ENCODE peak calls at places on chromosomes 2 and 18, in four cellular contexts. One of them, this sample, is unnamed.

GRCh38 chr2:232389327-232389726 is 10.8 kb downstream of the ALPP start:
- DNase-seq in central memory CD4-positive, alpha-beta T cell: no peak
- DNase-seq in Calu3: no peak
- DNase-seq in DMS153: no peak
- DNase-seq in this sample: no peak

GRCh38 chr2:232713505-232713904 is 16.4 kb downstream of the GIGYF2 start:
- DNase-seq in DMS153: no peak
- DNase-seq in central memory CD4-positive, alpha-beta T cell: no peak
- DNase-seq in Calu3: no peak
- DNase-seq in this sample: no peak

GRCh38 chr2:11370377-11371098 is 26.1 kb upstream of the ROCK2 start:
- DNase-seq in DMS153: peak; percentile 73
- DNase-seq in Calu3: peak; percentile 73
- DNase-seq in central memory CD4-positive, alpha-beta T cell: no peak
- DNase-seq in this sample: no peak

GRCh38 chr2:69539549-69539908 is 102.3 kb upstream of the NFU1 start:
- DNase-seq in central memory CD4-positive, alpha-beta T cell: no peak
- DNase-seq in DMS153: no peak
- DNase-seq in Calu3: no peak
- DNase-seq in this sample: no peak

GRCh38 chr2:30110773-30111172 is 36.0 kb upstream of the YPEL5 start:
- DNase-seq in central memory CD4-positive, alpha-beta T cell: no peak
- DNase-seq in DMS153: no peak
- DNase-seq in Calu3: no peak
- DNase-seq in this sample: no peak

GRCh38 chr2:20563833-20564232 is 87.1 kb downstream of the HS1BP3 start:
- DNase-seq in central memory CD4-positive, alpha-beta T cell: no peak
- DNase-seq in Calu3: no peak
- DNase-seq in DMS153: no peak
- DNase-seq in this sample: no peak

GRCh38 chr2:10339647-10340592 is 37.2 kb downstream of the HPCAL1 start:
- DNase-seq in central memory CD4-positive, alpha-beta T cell: no peak
- DNase-seq in DMS153: no peak
- DNase-seq in Calu3: no peak
- DNase-seq in this sample: no peak

GRCh38 chr2:40304340-40304739 is 147.6 kb downstream of the SLC8A1 start:
- DNase-seq in DMS153: no peak
- DNase-seq in central memory CD4-positive, alpha-beta T cell: no peak
- DNase-seq in Calu3: no peak
- DNase-seq in this sample: no peak

GRCh38 chr2:239035361-239035814 is 187.5 kb downstream of the TWIST2 start:
- DNase-seq in DMS153: peak; percentile 3
- DNase-seq in Calu3: peak; percentile 78
- DNase-seq in central memory CD4-positive, alpha-beta T cell: peak; percentile 36
- DNase-seq in this sample: peak; percentile 39

GRCh38 chr2:67686254-67686653 is 289.1 kb downstream of the ETAA1 start:
- DNase-seq in Calu3: no peak
- DNase-seq in central memory CD4-positive, alpha-beta T cell: no peak
- DNase-seq in DMS153: no peak
- DNase-seq in this sample: no peak

GRCh38 chr2:227194219-227194618 is 29.8 kb downstream of the COL4A3 start:
- DNase-seq in Calu3: no peak
- DNase-seq in DMS153: no peak
- DNase-seq in central memory CD4-positive, alpha-beta T cell: no peak
- DNase-seq in this sample: no peak

GRCh38 chr18:41938445-41938844 is 16.6 kb upstream of the PIK3C3 start:
- DNase-seq in DMS153: no peak
- DNase-seq in central memory CD4-positive, alpha-beta T cell: no peak
- DNase-seq in Calu3: no peak
- DNase-seq in this sample: no peak

GRCh38 chr18:33022370-33022769 is 249.5 kb upstream of the KLHL14 start:
- DNase-seq in central memory CD4-positive, alpha-beta T cell: no peak
- DNase-seq in Calu3: no peak
- DNase-seq in DMS153: no peak
- DNase-seq in this sample: no peak

GRCh38 chr2:203498161-203498560 is 36.9 kb downstream of the RAPH1 start:
- DNase-seq in central memory CD4-positive, alpha-beta T cell: no peak
- DNase-seq in DMS153: no peak
- DNase-seq in Calu3: no peak
- DNase-seq in this sample: no peak

GRCh38 chr2:128536925-128537620 is 218.4 kb upstream of the HS6ST1 start:
- DNase-seq in Calu3: peak; percentile 59
- DNase-seq in DMS153: no peak
- DNase-seq in central memory CD4-positive, alpha-beta T cell: no peak
- DNase-seq in this sample: no peak

GRCh38 chr2:328761-329160 is 40.9 kb upstream of the ALKAL2 start:
- DNase-seq in central memory CD4-positive, alpha-beta T cell: no peak
- DNase-seq in Calu3: no peak
- DNase-seq in DMS153: no peak
- DNase-seq in this sample: no peak

GRCh38 chr2:86832334-86833096 is 29.2 kb downstream of the CD8B start:
- DNase-seq in DMS153: no peak
- DNase-seq in Calu3: no peak
- DNase-seq in central memory CD4-positive, alpha-beta T cell: no peak
- DNase-seq in this sample: no peak

GRCh38 chr2:72999729-73000725 is 71.5 kb downstream of the SFXN5 start:
- DNase-seq in central memory CD4-positive, alpha-beta T cell: no peak
- DNase-seq in Calu3: no peak
- DNase-seq in DMS153: no peak
- DNase-seq in this sample: no peak

GRCh38 chr2:201955702-201956141 is 77.9 kb upstream of the FZD7 start:
- DNase-seq in Calu3: no peak
- DNase-seq in DMS153: no peak
- DNase-seq in central memory CD4-positive, alpha-beta T cell: no peak
- DNase-seq in this sample: no peak

GRCh38 chr2:237692601-237693079 is 65.3 kb downstream of the LRRFIP1 start:
- DNase-seq in DMS153: no peak
- DNase-seq in central memory CD4-positive, alpha-beta T cell: no peak
- DNase-seq in Calu3: peak; percentile 42
- DNase-seq in this sample: no peak

GRCh38 chr2:15798716-15799431 is 141.5 kb upstream of the MYCN start:
- DNase-seq in Calu3: no peak
- DNase-seq in DMS153: no peak
- DNase-seq in central memory CD4-positive, alpha-beta T cell: no peak
- DNase-seq in this sample: no peak

GRCh38 chr2:69624611-69625010 is 18.9 kb downstream of the AAK1 start:
- DNase-seq in central memory CD4-positive, alpha-beta T cell: no peak
- DNase-seq in DMS153: no peak
- DNase-seq in Calu3: no peak
- DNase-seq in this sample: no peak

GRCh38 chr2:199485732-199486335 is 28.1 kb upstream of the SATB2 start:
- DNase-seq in DMS153: no peak
- DNase-seq in central memory CD4-positive, alpha-beta T cell: no peak
- DNase-seq in Calu3: peak; percentile 87
- DNase-seq in this sample: no peak

GRCh38 chr2:113754989-113755689 is 1.3 kb downstream of the SLC35F5 start:
- DNase-seq in DMS153: no peak
- DNase-seq in Calu3: no peak
- DNase-seq in central memory CD4-positive, alpha-beta T cell: no peak
- DNase-seq in this sample: no peak

GRCh38 chr2:64876137-64876647 is 113.0 kb upstream of the SLC1A4 start:
- DNase-seq in Calu3: peak; percentile 46
- DNase-seq in DMS153: no peak
- DNase-seq in central memory CD4-positive, alpha-beta T cell: no peak
- DNase-seq in this sample: no peak

GRCh38 chr18:7417742-7418141 is 149.4 kb upstream of the PTPRM start:
- DNase-seq in central memory CD4-positive, alpha-beta T cell: no peak
- DNase-seq in DMS153: no peak
- DNase-seq in Calu3: peak; percentile 11
- DNase-seq in this sample: no peak

GRCh38 chr2:28163627-28164279 is 228.9 kb upstream of the FOSL2 start:
- DNase-seq in Calu3: no peak
- DNase-seq in central memory CD4-positive, alpha-beta T cell: no peak
- DNase-seq in DMS153: no peak
- DNase-seq in this sample: no peak

GRCh38 chr2:125684256-125684655 is 971.7 kb upstream of the GYPC start:
- DNase-seq in central memory CD4-positive, alpha-beta T cell: no peak
- DNase-seq in Calu3: no peak
- DNase-seq in DMS153: no peak
- DNase-seq in this sample: no peak

GRCh38 chr2:238711346-238711745 is 136.5 kb upstream of the TWIST2 start:
- DNase-seq in central memory CD4-positive, alpha-beta T cell: no peak
- DNase-seq in DMS153: no peak
- DNase-seq in Calu3: no peak
- DNase-seq in this sample: no peak

This sample was measured in naive B cell.